ENCODE peak calls at places on chromosomes 5 and 9, in four cellular contexts. One of them, this sample, is unnamed.

GRCh38 chr9:3179716-3180115 is 335.8 kb upstream of the PUM3 start:
- DNase-seq in heart left ventricle: no peak
- DNase-seq in MM.1S: no peak
- DNase-seq in tibial artery: no peak
- DNase-seq in this sample: no peak

GRCh38 chr5:102794047-102794446 is 38.9 kb downstream of the PAM start:
- DNase-seq in heart left ventricle: no peak
- DNase-seq in MM.1S: no peak
- DNase-seq in tibial artery: no peak
- DNase-seq in this sample: no peak

GRCh38 chr9:121059998-121060636 is 10.0 kb upstream of the C5 start:
- DNase-seq in heart left ventricle: no peak
- DNase-seq in MM.1S: peak; percentile 71
- DNase-seq in tibial artery: no peak
- DNase-seq in this sample: no peak

GRCh38 chr9:6522263-6522662 is 109.3 kb downstream of the UHRF2 start:
- DNase-seq in heart left ventricle: no peak
- DNase-seq in MM.1S: no peak
- DNase-seq in tibial artery: no peak
- DNase-seq in this sample: no peak

GRCh38 chr5:53099546-53099945 is 10.0 kb downstream of the MOCS2 start:
- DNase-seq in heart left ventricle: no peak
- DNase-seq in MM.1S: no peak
- DNase-seq in tibial artery: no peak
- DNase-seq in this sample: no peak

GRCh38 chr9:6598249-6598725 is 47.2 kb downstream of the GLDC start:
- DNase-seq in heart left ventricle: no peak
- DNase-seq in MM.1S: peak; percentile 80
- DNase-seq in tibial artery: no peak
- DNase-seq in this sample: no peak

GRCh38 chr9:20898885-20899554 is 132.4 kb downstream of the HACD4 start:
- DNase-seq in heart left ventricle: no peak
- DNase-seq in MM.1S: no peak
- DNase-seq in tibial artery: no peak
- DNase-seq in this sample: no peak

GRCh38 chr9:89854715-89855475 is 250.1 kb downstream of the GADD45G start:
- DNase-seq in heart left ventricle: no peak
- DNase-seq in MM.1S: no peak
- DNase-seq in tibial artery: no peak
- DNase-seq in this sample: no peak

GRCh38 chr9:129509508-129509907 is 111.4 kb downstream of the C9orf50 start:
- DNase-seq in heart left ventricle: no peak
- DNase-seq in MM.1S: no peak
- DNase-seq in tibial artery: no peak
- DNase-seq in this sample: no peak

GRCh38 chr9:126297656-126298318 is 28.8 kb upstream of the MVB12B start:
- DNase-seq in heart left ventricle: no peak
- DNase-seq in MM.1S: no peak
- DNase-seq in tibial artery: no peak
- DNase-seq in this sample: no peak

GRCh38 chr9:131630206-131630831 is 85.0 kb downstream of the PRRT1B start:
- DNase-seq in heart left ventricle: no peak
- DNase-seq in MM.1S: no peak
- DNase-seq in tibial artery: no peak
- DNase-seq in this sample: no peak

GRCh38 chr9:122389799-122390481 is 19.1 kb downstream of the PTGS1 start:
- DNase-seq in heart left ventricle: no peak
- DNase-seq in MM.1S: no peak
- DNase-seq in tibial artery: no peak
- DNase-seq in this sample: no peak

GRCh38 chr5:116605310-116606070 is 30.9 kb upstream of the SEMA6A start:
- DNase-seq in heart left ventricle: no peak
- DNase-seq in MM.1S: no peak
- DNase-seq in tibial artery: no peak
- DNase-seq in this sample: no peak

GRCh38 chr5:55613112-55613868 is 78.5 kb upstream of the PLPP1 start:
- DNase-seq in heart left ventricle: no peak
- DNase-seq in MM.1S: no peak
- DNase-seq in tibial artery: no peak
- DNase-seq in this sample: no peak

GRCh38 chr5:78816143-78816765 is 167.7 kb upstream of the LHFPL2 start:
- DNase-seq in heart left ventricle: no peak
- DNase-seq in MM.1S: no peak
- DNase-seq in tibial artery: no peak
- DNase-seq in this sample: no peak

GRCh38 chr5:106474066-106474465 is 1196.7 kb downstream of the EFNA5 start:
- DNase-seq in heart left ventricle: no peak
- DNase-seq in MM.1S: no peak
- DNase-seq in tibial artery: no peak
- DNase-seq in this sample: no peak

GRCh38 chr5:100479079-100479688 is 56.0 kb upstream of the FAM174A start:
- DNase-seq in heart left ventricle: no peak
- DNase-seq in MM.1S: peak; percentile 76
- DNase-seq in tibial artery: no peak
- DNase-seq in this sample: no peak

GRCh38 chr9:1018121-1018520 is 32.0 kb upstream of the DMRT2 start:
- DNase-seq in heart left ventricle: no peak
- DNase-seq in MM.1S: peak; percentile 65
- DNase-seq in tibial artery: no peak
- DNase-seq in this sample: no peak

GRCh38 chr5:135194573-135195266 is 160.7 kb upstream of the PITX1 start:
- DNase-seq in heart left ventricle: no peak
- DNase-seq in MM.1S: no peak
- DNase-seq in tibial artery: no peak
- DNase-seq in this sample: no peak

GRCh38 chr9:35553670-35554543 is 51.2 kb upstream of the TESK1 start:
- DNase-seq in heart left ventricle: peak; percentile 74
- DNase-seq in MM.1S: peak; percentile 64
- DNase-seq in tibial artery: peak; percentile 89
- DNase-seq in this sample: no peak

GRCh38 chr5:127746756-127747155 is 43.6 kb downstream of the CCDC192 start:
- DNase-seq in heart left ventricle: no peak
- DNase-seq in MM.1S: no peak
- DNase-seq in tibial artery: no peak
- DNase-seq in this sample: no peak

GRCh38 chr5:107195996-107196395 is 474.7 kb downstream of the EFNA5 start:
- DNase-seq in heart left ventricle: no peak
- DNase-seq in MM.1S: no peak
- DNase-seq in tibial artery: no peak
- DNase-seq in this sample: no peak

GRCh38 chr5:168992687-168993086 is 308.3 kb downstream of the SLIT3 start:
- DNase-seq in heart left ventricle: no peak
- DNase-seq in MM.1S: no peak
- DNase-seq in tibial artery: no peak
- DNase-seq in this sample: no peak

GRCh38 chr5:88838500-88838899 is 44.5 kb downstream of the MEF2C start:
- DNase-seq in heart left ventricle: no peak
- DNase-seq in MM.1S: no peak
- DNase-seq in tibial artery: no peak
- DNase-seq in this sample: no peak
- H3K4me3 ChIP-seq in heart left ventricle: no peak overlapping the region
- H3K4me3 ChIP-seq in MM.1S: no peak overlapping the region
- H3K4me3 ChIP-seq in tibial artery: no peak overlapping the region
- H3K4me3 ChIP-seq in this sample: no peak overlapping the region

GRCh38 chr5:12294151-12294550 is 389.9 kb upstream of the CTNND2 start:
- DNase-seq in heart left ventricle: no peak
- DNase-seq in MM.1S: no peak
- DNase-seq in tibial artery: no peak
- DNase-seq in this sample: no peak

GRCh38 chr5:12292610-12293204 is 388.5 kb upstream of the CTNND2 start:
- DNase-seq in heart left ventricle: no peak
- DNase-seq in MM.1S: peak; percentile 65
- DNase-seq in tibial artery: no peak
- DNase-seq in this sample: no peak
- TF ChIP-seq CTCF in heart left ventricle: no peak
- TF ChIP-seq CTCF in MM.1S: peak; percentile 60
- TF ChIP-seq CTCF in tibial artery: no peak
- TF ChIP-seq CTCF in this sample: no peak

DNA sequence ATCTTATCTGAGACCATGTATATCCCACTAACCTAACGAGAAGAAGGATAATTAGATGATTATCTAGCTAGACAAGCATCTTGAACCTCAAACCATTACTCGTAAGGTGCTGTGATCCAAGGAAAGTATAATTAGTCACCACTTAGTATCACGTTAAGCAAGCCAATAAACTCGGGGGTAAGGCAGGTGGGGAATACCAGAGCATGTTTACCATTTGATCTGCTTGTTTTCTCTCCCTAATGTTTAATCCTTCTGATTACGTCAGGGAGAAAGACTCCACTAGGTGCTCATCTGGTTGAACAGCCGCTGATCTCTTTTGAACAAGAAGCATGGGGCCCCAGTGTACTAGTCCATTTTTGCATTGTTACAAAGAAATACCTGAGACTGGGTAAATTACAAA is 69.9 kb upstream of the SLC1A1 start:
- DNase-seq in heart left ventricle: no peak
- DNase-seq in MM.1S: no peak
- DNase-seq in tibial artery: no peak
- DNase-seq in this sample: no peak
- H3K4me1 ChIP-seq in heart left ventricle: no peaks in the 10 kb centered on the region
- H3K4me1 ChIP-seq in MM.1S: no peaks in the 10 kb centered on the region
- H3K4me1 ChIP-seq in tibial artery: no peaks in the 10 kb centered on the region
- H3K4me1 ChIP-seq in this sample: peaks cover 14% of the 10 kb centered on the region

DNA sequence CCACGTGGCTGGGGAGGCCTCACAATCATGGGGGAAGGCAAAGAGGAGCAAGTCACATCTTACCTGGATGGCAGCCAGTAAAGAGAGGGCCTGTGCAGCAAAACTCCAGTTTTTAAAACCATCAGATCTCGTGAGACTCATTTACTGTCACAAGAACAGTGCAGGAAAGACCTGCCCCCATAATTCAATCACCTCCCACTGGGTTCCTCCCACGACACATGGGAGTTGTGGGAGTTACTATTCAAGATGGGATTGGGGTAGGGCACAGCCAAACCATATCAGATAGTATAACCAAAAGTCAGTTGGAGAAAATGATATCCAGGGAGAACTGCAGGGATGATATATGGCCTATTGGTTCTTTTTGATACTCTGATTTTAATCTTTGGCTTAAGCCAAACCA is 10.0 kb upstream of the CAVIN4 start:
- DNase-seq in heart left ventricle: no peak
- DNase-seq in MM.1S: no peak
- DNase-seq in tibial artery: no peak
- DNase-seq in this sample: no peak
- H3K4me3 ChIP-seq in heart left ventricle: no peak overlapping the region
- H3K4me3 ChIP-seq in MM.1S: no peak overlapping the region
- H3K4me3 ChIP-seq in tibial artery: no peak overlapping the region
- H3K4me3 ChIP-seq in this sample: no peak overlapping the region

GRCh38 chr9:127697575-127697974 is 9.2 kb upstream of the CFAP157 start:
- DNase-seq in heart left ventricle: no peak
- DNase-seq in MM.1S: no peak
- DNase-seq in tibial artery: no peak
- DNase-seq in this sample: no peak
- TF ChIP-seq CTCF in heart left ventricle: no peak
- TF ChIP-seq CTCF in MM.1S: no peak
- TF ChIP-seq CTCF in tibial artery: no peak
- TF ChIP-seq CTCF in this sample: no peak

GRCh38 chr9:36897476-36897875 is 136.6 kb downstream of the PAX5 start:
- DNase-seq in heart left ventricle: no peak
- DNase-seq in MM.1S: no peak
- DNase-seq in tibial artery: no peak
- DNase-seq in this sample: no peak

GRCh38 chr9:36897019-36897418 is 137.0 kb downstream of the PAX5 start:
- DNase-seq in heart left ventricle: no peak
- DNase-seq in MM.1S: no peak
- DNase-seq in tibial artery: no peak
- DNase-seq in this sample: no peak

GRCh38 chr9:36894695-36895310 is 139.3 kb downstream of the PAX5 start:
- DNase-seq in heart left ventricle: no peak
- DNase-seq in MM.1S: no peak
- DNase-seq in tibial artery: no peak
- DNase-seq in this sample: no peak

GRCh38 chr9:36896296-36896695 is 137.8 kb downstream of the PAX5 start:
- DNase-seq in heart left ventricle: no peak
- DNase-seq in MM.1S: no peak
- DNase-seq in tibial artery: no peak
- DNase-seq in this sample: no peak

GRCh38 chr9:36895744-36896260 is 138.3 kb downstream of the PAX5 start:
- DNase-seq in heart left ventricle: no peak
- DNase-seq in MM.1S: no peak
- DNase-seq in tibial artery: no peak
- DNase-seq in this sample: no peak
- H3K4me1 ChIP-seq in heart left ventricle: no peaks in the 10 kb centered on the region
- H3K4me1 ChIP-seq in MM.1S: no peaks in the 10 kb centered on the region
- H3K4me1 ChIP-seq in tibial artery: no peaks in the 10 kb centered on the region
- H3K4me1 ChIP-seq in this sample: no peaks in the 10 kb centered on the region

This sample was measured in CD8-positive, alpha-beta T cell.